ENCODE peak calls at places on chromosome 2, in nine cellular contexts. N is mammary epithelial cell, O is tibial nerve, T is fibroblast of the aortic adventitia, L is AG04450, H is Calu3, U is colonic mucosa, D is DND-41, S is neural crest cell. G is an unnamed sample.

GRCh38 chr2:151849413-151850010 is 21.3 kb upstream of the ARL5A start:
- DNase-seq in N (no peak), O (no peak), T (no peak), L (no peak), H (no peak), U (no peak), D (no peak), S (no peak), G (no peak)

GRCh38 chr2:191845248-191845715 is 1.6 kb downstream of the CAVIN2 start:
- DNase-seq in N (peak), O (no peak), T (peak), L (no peak), H (no peak), U (no peak), D (no peak), S (no peak), G (no peak)

GRCh38 chr2:134348239-134348638 is 94.4 kb downstream of the MGAT5 start:
- DNase-seq in N (no peak), O (no peak), T (peak), L (no peak), H (no peak), U (no peak), D (no peak), S (no peak), G (no peak)

GRCh38 chr2:134660619-134661403 is 58.0 kb downstream of the TMEM163 start:
- DNase-seq in N (no peak), O (no peak), T (no peak), L (no peak), H (no peak), U (no peak), D (no peak), S (no peak), G (no peak)

GRCh38 chr2:21441442-21441841 is 317.7 kb downstream of the TDRD15 start:
- DNase-seq in N (no peak), O (no peak), T (no peak), L (no peak), H (no peak), U (no peak), D (no peak), S (no peak), G (no peak)

GRCh38 chr2:58614259-58614658 is 373.1 kb upstream of the FANCL start:
- DNase-seq in N (no peak), O (no peak), T (no peak), L (no peak), H (no peak), U (no peak), D (no peak), S (no peak), G (no peak)

GRCh38 chr2:68336192-68336591 is 16.4 kb upstream of the CNRIP1 start:
- DNase-seq in N (peak), O (no peak), T (peak), L (peak), H (peak), U (no peak), D (no peak), S (no peak), G (peak)

GRCh38 chr2:233414777-233415570 is 60.7 kb downstream of the DGKD start:
- DNase-seq in N (peak), O (no peak), T (peak), L (no peak), H (peak), U (peak), D (no peak), S (no peak), G (no peak)

GRCh38 chr2:240956935-240957655 is 41.3 kb upstream of the SNED1 start:
- DNase-seq in N (no peak), O (peak), T (no peak), L (no peak), H (no peak), U (no peak), D (peak), S (no peak), G (no peak)

GRCh38 chr2:218400167-218400929 is 680 bp downstream of the CTDSP1 start:
- DNase-seq in N (peak), O (no peak), T (no peak), L (no peak), H (no peak), U (peak), D (peak), S (no peak), G (no peak)

GRCh38 chr2:237457388-237457941 is 29.6 kb upstream of the MLPH start:
- DNase-seq in N (no peak), O (no peak), T (no peak), L (no peak), H (no peak), U (no peak), D (no peak), S (no peak), G (no peak)

GRCh38 chr2:84830095-84830494 is 50.8 kb downstream of the TRABD2A start:
- DNase-seq in N (no peak), O (peak), T (no peak), L (no peak), H (no peak), U (no peak), D (no peak), S (no peak), G (no peak)

GRCh38 chr2:218152172-218152571 is 14.6 kb downstream of the CXCR1 start:
- DNase-seq in N (peak), O (no peak), T (no peak), L (no peak), H (no peak), U (no peak), D (no peak), S (no peak), G (no peak)

GRCh38 chr2:82748653-82749052 is 1710.4 kb downstream of the SUCLG1 start:
- DNase-seq in N (no peak), O (no peak), T (no peak), L (no peak), H (no peak), U (no peak), D (no peak), S (no peak), G (no peak)

GRCh38 chr2:216739035-216739434 is 43.7 kb upstream of the IGFBP5 start:
- DNase-seq in N (no peak), O (no peak), T (no peak), L (no peak), H (no peak), U (no peak), D (no peak), S (no peak), G (no peak)

GRCh38 chr2:135225781-135226180 is 173.7 kb downstream of the RAB3GAP1 start:
- DNase-seq in N (no peak), O (no peak), T (peak), L (no peak), H (no peak), U (no peak), D (no peak), S (no peak), G (no peak)

GRCh38 chr2:938181-939005 is 12.3 kb upstream of the SNTG2 start:
- DNase-seq in N (no peak), O (no peak), T (peak), L (no peak), H (no peak), U (no peak), D (no peak), S (no peak), G (no peak)

GRCh38 chr2:177059313-177059712 is 153.3 kb upstream of the HNRNPA3 start:
- DNase-seq in N (no peak), O (no peak), T (no peak), L (no peak), H (no peak), U (no peak), D (no peak), S (no peak), G (no peak)

GRCh38 chr2:241111443-241111810 is 9.3 kb upstream of the MTERF4 start:
- DNase-seq in N (no peak), O (no peak), T (no peak), L (no peak), H (no peak), U (no peak), D (no peak), S (no peak), G (no peak)

GRCh38 chr2:236109061-236109460 is 59.1 kb downstream of the GBX2 start:
- DNase-seq in N (no peak), O (no peak), T (no peak), L (no peak), H (no peak), U (no peak), D (no peak), S (no peak), G (no peak)

GRCh38 chr2:229586012-229586411 is 128.3 kb downstream of the DNER start:
- DNase-seq in N (peak), O (no peak), T (no peak), L (no peak), H (no peak), U (no peak), D (no peak), S (no peak), G (peak)

GRCh38 chr2:60528366-60528765 is 25.1 kb downstream of the BCL11A start:
- DNase-seq in N (no peak), O (no peak), T (no peak), L (no peak), H (no peak), U (no peak), D (no peak), S (no peak), G (no peak)

GRCh38 chr2:57907411-57907810 is 139.2 kb upstream of the VRK2 start:
- DNase-seq in N (no peak), O (no peak), T (no peak), L (no peak), H (no peak), U (no peak), D (no peak), S (no peak), G (no peak)

GRCh38 chr2:126177479-126177878 is 478.5 kb upstream of the GYPC start:
- DNase-seq in N (no peak), O (no peak), T (no peak), L (no peak), H (no peak), U (no peak), D (no peak), S (no peak), G (no peak)

GRCh38 chr2:117436697-117437096 is 377.8 kb upstream of the DDX18 start:
- DNase-seq in N (no peak), O (no peak), T (no peak), L (no peak), H (no peak), U (peak), D (no peak), S (no peak), G (no peak)

GRCh38 chr2:9336209-9336533 is 87.2 kb downstream of the ITGB1BP1 start:
- DNase-seq in N (no peak), O (no peak), T (no peak), L (no peak), H (no peak), U (no peak), D (peak), S (no peak), G (no peak)

GRCh38 chr2:105786231-105787230 is 41.8 kb downstream of the NCK2 start:
- DNase-seq in N (no peak), O (no peak), T (no peak), L (no peak), H (no peak), U (no peak), D (no peak), S (no peak), G (no peak)

GRCh38 chr2:110837421-110838409 is 105.3 kb downstream of the ACOXL start:
- DNase-seq in N (no peak), O (no peak), T (no peak), L (no peak), H (no peak), U (no peak), D (no peak), S (peak), G (no peak)

GRCh38 chr2:17976871-17977746 is 98.6 kb downstream of the KCNS3 start:
- DNase-seq in N (peak), O (no peak), T (peak), L (peak), H (no peak), U (no peak), D (no peak), S (no peak), G (peak)

GRCh38 chr2:236840215-236840614 is 245.5 kb upstream of the COPS8 start:
- DNase-seq in N (peak), O (no peak), T (no peak), L (no peak), H (no peak), U (no peak), D (no peak), S (no peak), G (no peak)

GRCh38 chr2:80971-81736 is 34.8 kb upstream of the FAM110C start:
- DNase-seq in N (no peak), O (no peak), T (no peak), L (no peak), H (no peak), U (no peak), D (no peak), S (no peak), G (no peak)

GRCh38 chr2:7773362-7773973 is 856.3 kb downstream of the RNF144A start:
- DNase-seq in N (peak), O (no peak), T (peak), L (no peak), H (peak), U (no peak), D (no peak), S (no peak), G (peak)

GRCh38 chr2:230400454-230400853 is 15.5 kb upstream of the SP100 start:
- DNase-seq in N (no peak), O (no peak), T (no peak), L (no peak), H (no peak), U (no peak), D (no peak), S (no peak), G (no peak)

GRCh38 chr2:12762976-12763375 is 46.2 kb downstream of the TRIB2 start:
- DNase-seq in N (no peak), O (no peak), T (peak), L (no peak), H (no peak), U (no peak), D (no peak), S (no peak), G (no peak)

GRCh38 chr2:229133155-229133772 is 137.8 kb downstream of the PID1 start:
- DNase-seq in N (peak), O (no peak), T (peak), L (no peak), H (peak), U (peak), D (no peak), S (no peak), G (peak)

DNA sequence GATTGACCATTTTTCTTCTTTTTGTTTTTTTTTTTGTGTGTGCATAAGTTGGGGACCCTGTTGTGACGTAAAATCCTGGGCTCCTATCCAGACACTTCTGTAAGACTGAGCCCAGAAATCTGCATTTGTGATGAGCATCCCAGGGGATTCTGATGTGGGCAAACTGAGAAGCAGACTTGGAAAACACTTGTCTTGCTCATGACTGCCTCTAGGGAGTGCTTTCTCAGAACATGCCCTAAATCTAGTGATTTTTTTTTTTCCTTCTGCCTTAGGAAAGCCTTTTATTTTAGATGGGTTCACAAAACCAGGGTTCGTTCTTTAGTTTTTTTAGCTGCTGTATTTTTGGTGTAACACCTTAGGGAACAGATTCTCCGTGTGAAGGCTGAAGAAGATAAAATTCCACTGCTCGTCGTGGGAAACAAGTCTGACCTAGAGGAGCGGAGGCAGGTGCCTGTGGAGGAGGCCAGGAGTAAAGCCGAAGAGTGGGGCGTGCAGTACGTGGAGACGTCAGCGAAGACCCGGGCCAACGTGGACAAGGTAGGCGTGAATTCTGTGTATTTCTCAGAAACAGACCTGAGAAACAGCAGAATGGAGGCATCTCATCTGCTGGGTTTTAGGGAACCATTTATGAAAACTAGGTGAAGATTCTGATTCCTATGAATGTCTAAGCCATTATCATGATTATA is 36.7 kb downstream of the RALB start:
- DNase-seq in N (no peak), O (no peak), T (peak), L (no peak), H (no peak), U (no peak), D (no peak), S (no peak), G (no peak)
- TF ChIP-seq CTCF in N (peak), O (no peak), T (peak), L (peak), H (no peak), U (no peak), D (peak), S (peak), G (no peak)

DNA sequence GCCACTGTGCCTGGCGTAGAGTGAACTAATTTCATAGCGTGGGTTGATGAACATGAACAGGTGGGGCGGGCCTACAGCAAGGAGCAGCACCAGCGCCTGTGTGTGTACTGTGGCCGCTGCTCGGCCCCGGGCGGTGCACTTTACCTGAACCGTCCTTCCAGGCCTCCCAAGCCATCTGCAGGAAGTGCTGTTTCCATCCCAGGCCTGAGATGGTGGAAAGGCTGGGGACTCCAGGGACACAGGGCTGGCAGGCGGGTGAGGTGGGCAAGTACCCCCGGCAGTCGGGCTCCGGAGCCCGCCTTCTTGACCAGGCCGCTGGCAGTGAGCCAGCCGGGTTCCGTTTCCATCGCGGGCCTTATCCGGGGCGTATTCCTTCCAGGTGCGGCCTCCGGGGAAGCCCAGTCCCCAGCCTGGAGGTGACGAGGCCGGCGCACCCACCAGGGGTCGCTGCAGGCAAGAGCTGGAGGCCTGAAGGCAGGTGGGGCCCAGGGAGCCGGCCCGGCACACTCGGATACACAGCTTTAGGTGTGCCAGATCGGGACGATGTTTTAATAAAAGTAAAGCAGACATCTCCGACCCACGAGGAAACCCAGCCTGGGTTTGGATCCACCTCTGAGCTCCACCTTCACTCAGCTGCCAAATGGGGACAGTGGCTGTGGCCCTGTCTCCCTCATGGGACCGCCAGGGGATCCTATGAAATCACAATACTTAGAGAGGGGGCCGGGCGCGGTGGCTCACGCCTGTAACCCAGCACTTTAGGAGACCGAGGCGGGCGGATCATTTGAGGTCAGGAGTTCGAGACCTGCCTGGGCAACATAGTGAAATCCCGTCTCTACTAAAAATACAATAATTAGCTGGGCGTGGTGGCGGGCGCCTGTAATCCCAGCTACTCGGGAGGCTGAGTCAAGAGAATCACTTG is 22.7 kb upstream of the PDIA6 start:
- DNase-seq in N (peak), O (peak), T (no peak), L (no peak), H (peak), U (peak), D (peak), S (peak), G (peak)
- TF ChIP-seq CTCF in N (peak), O (peak), T (peak), L (peak), H (peak), U (peak), D (peak), S (peak), G (peak)

GRCh38 chr2:51997571-51997970 is 965.6 kb upstream of the NRXN1 start:
- DNase-seq in N (no peak), O (no peak), T (peak), L (no peak), H (no peak), U (no peak), D (no peak), S (no peak), G (no peak)
- TF ChIP-seq CTCF in N (peak), O (no peak), T (peak), L (no peak), H (no peak), U (no peak), D (no peak), S (peak), G (no peak)

GRCh38 chr2:65256088-65256487 is 28.5 kb downstream of the ACTR2 start:
- DNase-seq in N (no peak), O (no peak), T (no peak), L (no peak), H (no peak), U (no peak), D (no peak), S (no peak), G (no peak)
- TF ChIP-seq CTCF in N (peak), O (no peak), T (peak), L (no peak), H (no peak), U (no peak), D (peak), S (peak), G (no peak)

GRCh38 chr2:23387221-23387550 is 2.2 kb downstream of the KLHL29 start:
- DNase-seq in N (no peak), O (no peak), T (peak), L (no peak), H (no peak), U (no peak), D (no peak), S (peak), G (no peak)

GRCh38 chr2:23386422-23387220 is 1.6 kb downstream of the KLHL29 start:
- DNase-seq in N (peak), O (no peak), T (no peak), L (no peak), H (peak), U (peak), D (no peak), S (peak), G (no peak)

GRCh38 chr2:23385748-23386421 is 906 bp downstream of the KLHL29 start:
- DNase-seq in N (peak), O (no peak), T (no peak), L (no peak), H (peak), U (no peak), D (no peak), S (no peak), G (no peak)

GRCh38 chr2:23384551-23385349 is at the start of gene KLHL29:
- DNase-seq in N (peak), O (peak), T (peak), L (no peak), H (peak), U (peak), D (peak), S (peak), G (no peak)

GRCh38 chr2:23385351-23385747 is 370 bp downstream of the KLHL29 start:
- DNase-seq in N (peak), O (no peak), T (peak), L (no peak), H (peak), U (no peak), D (no peak), S (peak), G (no peak)
- TF ChIP-seq CTCF in N (no peak), O (no peak), T (peak), L (no peak), H (no peak), U (no peak), D (no peak), S (no peak), G (no peak)

GRCh38 chr2:204357175-204357695 is 188.0 kb upstream of the PARD3B start:
- DNase-seq in N (no peak), O (no peak), T (no peak), L (no peak), H (no peak), U (no peak), D (no peak), S (no peak), G (no peak)
- TF ChIP-seq CTCF in N (no peak), O (no peak), T (no peak), L (no peak), H (no peak), U (no peak), D (no peak), S (no peak), G (no peak)

G was measured in keratinocyte.